ENCODE peak calls at places on chromosomes 2 and 18, in nine cellular contexts. P is T-helper 1 cell; E is posterior cingulate gyrus; U is stimulated activated naive B cell treated with anti-CD40 and anti-IgM and Interleukin-4, amounts not matched to agents 10 μg/mL and 1 μg/mL and 100 μg/mL, for 72 hours; F is GF-D8; M is activated naive CD4-positive, alpha-beta T cell treated with anti-CD3 and anti-CD28 coated beads for 36 hours; L is WERI-Rb-1; Q is stomach; W is pons. G is an unnamed sample.

GRCh38 chr2:10575566-10576300 is 114.0 kb downstream of the NOL10 start:
- DNase-seq in Q (no peak), U (no peak), E (no peak), W (no peak), F (no peak), L (no peak), M (no peak), P (no peak), G (no peak)

GRCh38 chr2:216792222-216793001 is 67.5 kb downstream of the TNP1 start:
- DNase-seq in F (no peak), Q (no peak), E (no peak), U (no peak), W (peak; percentile 5), M (no peak), P (no peak), L (peak; percentile 22), G (peak; percentile 52)

GRCh38 chr18:22346968-22347611 is 70.6 kb downstream of the CTAGE1 start:
- DNase-seq in W (no peak), P (no peak), L (no peak), F (no peak), Q (peak; percentile 79), E (no peak), M (no peak), U (no peak), G (peak; percentile 78)

GRCh38 chr18:8949206-8949605 is 153.3 kb upstream of the NDUFV2 start:
- DNase-seq in M (no peak), U (no peak), L (peak; percentile 17), W (no peak), E (peak; percentile 72), P (no peak), Q (no peak), F (no peak), G (no peak)

GRCh38 chr18:23664674-23665073 is 2.0 kb upstream of the ANKRD29 start:
- DNase-seq in F (no peak), U (no peak), W (no peak), L (no peak), Q (no peak), E (no peak), M (no peak), P (no peak), G (no peak)

GRCh38 chr18:80175451-80176235 is 66.6 kb downstream of the ADNP2 start:
- DNase-seq in F (no peak), E (no peak), U (no peak), P (peak; percentile 23), W (no peak), Q (peak; percentile 43), L (no peak), M (peak; percentile 13), G (no peak)

GRCh38 chr2:79770926-79771325 is 258.1 kb downstream of the CTNNA2 start:
- DNase-seq in E (no peak), W (peak; percentile 62), M (no peak), P (no peak), F (no peak), L (no peak), U (no peak), Q (no peak), G (no peak)

GRCh38 chr2:182448371-182448770 is 21.5 kb upstream of the PDE1A start:
- DNase-seq in F (no peak), M (no peak), E (no peak), P (no peak), L (no peak), U (no peak), Q (no peak), W (no peak), G (no peak)

GRCh38 chr2:118088051-118089014 is at the start of gene INSIG2:
- DNase-seq in U (peak; percentile 95), M (peak; percentile 94), E (peak; percentile 95), Q (peak; percentile 96), F (peak; percentile 91), W (peak; percentile 97), L (peak; percentile 97), P (peak; percentile 79), G (peak; percentile 100)

GRCh38 chr2:105604938-105605337 is 139.8 kb upstream of the NCK2 start:
- DNase-seq in F (no peak), L (no peak), W (peak; percentile 64), M (no peak), E (peak; percentile 46), P (no peak), U (no peak), Q (peak; percentile 34), G (no peak)

GRCh38 chr2:218605438-218605837 is 2.3 kb upstream of the PLCD4 start:
- DNase-seq in M (no peak), Q (no peak), E (no peak), F (no peak), P (no peak), L (no peak), U (no peak), W (peak; percentile 34), G (no peak)

GRCh38 chr18:79644006-79644665 is 35.5 kb upstream of the CTDP1 start:
- DNase-seq in L (peak; percentile 91), F (peak; percentile 67), E (peak; percentile 62), W (peak; percentile 42), P (peak; percentile 48), U (peak; percentile 76), M (peak; percentile 78), Q (peak; percentile 60), G (peak; percentile 85)

GRCh38 chr2:189641565-189641964 is 19.7 kb upstream of the ASNSD1 start:
- DNase-seq in L (no peak), E (no peak), F (no peak), W (no peak), P (no peak), U (no peak), Q (no peak), M (peak; percentile 71), G (no peak)

GRCh38 chr2:215553946-215554345 is 118.1 kb upstream of the FN1 start:
- DNase-seq in W (no peak), Q (no peak), P (no peak), F (no peak), M (peak; percentile 19), E (no peak), L (no peak), U (no peak), G (no peak)

GRCh38 chr2:12701786-12702660 is 14.7 kb upstream of the TRIB2 start:
- DNase-seq in L (peak; percentile 59), E (no peak), W (no peak), M (peak; percentile 23), P (no peak), Q (no peak), U (no peak), F (no peak), G (no peak)

GRCh38 chr2:197137826-197138480 is 172.6 kb downstream of the ANKRD44 start:
- DNase-seq in W (no peak), U (no peak), Q (no peak), M (no peak), P (no peak), L (no peak), F (no peak), E (no peak), G (no peak)

GRCh38 chr2:238719641-238720040 is 128.2 kb upstream of the TWIST2 start:
- DNase-seq in U (no peak), M (no peak), W (no peak), F (no peak), Q (no peak), P (no peak), E (no peak), L (no peak), G (no peak)

GRCh38 chr2:198374375-198375072 is 570.1 kb downstream of the PLCL1 start:
- DNase-seq in F (no peak), E (peak; percentile 38), Q (no peak), U (peak; percentile 11), P (no peak), M (peak; percentile 68), W (peak; percentile 77), L (peak; percentile 66), G (peak; percentile 43)

GRCh38 chr2:39550701-39551285 is 113.7 kb upstream of the MAP4K3 start:
- DNase-seq in Q (no peak), W (no peak), F (no peak), P (no peak), E (no peak), M (no peak), L (no peak), U (no peak), G (no peak)

GRCh38 chr2:234005126-234005525 is 45.4 kb upstream of the SPP2 start:
- DNase-seq in E (no peak), L (no peak), U (no peak), P (no peak), M (no peak), W (no peak), Q (no peak), F (no peak), G (no peak)

GRCh38 chr2:29278964-29279363 is 163.7 kb downstream of the CLIP4 start:
- DNase-seq in U (no peak), Q (no peak), W (no peak), M (no peak), F (no peak), L (no peak), P (no peak), E (peak; percentile 35), G (no peak)

GRCh38 chr18:43277164-43277600 is at the start of gene SYT4:
- DNase-seq in Q (peak; percentile 47), M (peak; percentile 8), L (peak; percentile 84), E (peak; percentile 83), P (no peak), U (no peak), W (peak; percentile 54), F (no peak), G (peak; percentile 91)

G was measured in H9.